ENCODE peak calls at places on chromosomes 3 and 15, in eight cellular contexts. E, G, P, T, O, U, Z and B are unnamed samples.

GRCh38 chr3:171646357-171647133 is 163.7 kb downstream of the PLD1 start:
- DNase-seq in T (peak), G (no peak), E (no peak), U (no peak), P (no peak), Z (no peak), O (no peak), B (no peak)

GRCh38 chr3:47010050-47010712 is 30.7 kb downstream of the NBEAL2 start:
- DNase-seq in O (no peak), P (no peak), E (peak), T (no peak), G (no peak), U (no peak), Z (peak), B (peak)

GRCh38 chr15:81642451-81642990 is 268.5 kb upstream of the TMC3 start:
- DNase-seq in P (no peak), E (no peak), U (no peak), O (no peak), Z (no peak), T (no peak), G (no peak), B (no peak)

GRCh38 chr3:89113887-89114840 is 6.7 kb downstream of the EPHA3 start:
- DNase-seq in P (peak), O (no peak), U (peak), E (peak), T (peak), G (peak), Z (peak), B (peak)

GRCh38 chr3:126714921-126715320 is 10.9 kb downstream of the CHCHD6 start:
- DNase-seq in P (no peak), O (no peak), E (no peak), T (no peak), U (no peak), Z (no peak), G (no peak), B (no peak)

GRCh38 chr3:61928776-61929175 is 367.4 kb downstream of the PTPRG start:
- DNase-seq in P (no peak), Z (no peak), G (no peak), U (no peak), E (no peak), O (no peak), T (no peak), B (no peak)

GRCh38 chr15:63322541-63322940 is 45.1 kb downstream of the APH1B start:
- DNase-seq in T (no peak), Z (no peak), G (no peak), U (peak), P (no peak), E (no peak), O (no peak), B (no peak)

GRCh38 chr3:46349484-46350261 is 4.2 kb upstream of the CCR2 start:
- DNase-seq in E (no peak), O (no peak), G (no peak), T (no peak), Z (no peak), P (no peak), U (no peak), B (no peak)

GRCh38 chr15:67521770-67522568 is 1.0 kb downstream of the C15orf61 start:
- DNase-seq in G (no peak), U (no peak), O (no peak), Z (no peak), T (no peak), P (no peak), E (no peak), B (no peak)

DNA sequence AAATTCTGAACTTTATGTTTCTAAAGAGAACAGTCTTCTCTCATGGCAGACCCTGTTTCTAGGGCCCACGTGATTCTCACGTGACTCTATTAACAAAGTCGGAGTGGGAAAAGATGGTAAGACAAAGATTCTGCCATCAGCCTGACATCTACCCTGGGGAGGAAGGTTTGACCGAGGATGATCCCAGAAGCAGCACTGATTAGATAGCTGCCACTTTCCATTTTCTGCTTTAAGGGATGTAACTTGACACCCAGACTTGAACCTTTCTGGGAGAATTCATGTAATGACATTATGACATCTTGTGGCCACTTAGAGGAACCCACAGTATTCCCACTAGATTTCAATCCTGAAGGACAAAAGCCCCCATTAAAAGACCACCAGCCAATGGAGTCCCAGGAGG is 480.3 kb upstream of the PROK2 start:
- DNase-seq in T (peak), O (no peak), E (no peak), P (no peak), U (no peak), Z (no peak), G (no peak), B (no peak)
- TF ChIP-seq CTCF in T (peak), O (no peak), E (no peak), P (peak), U (peak), Z (peak), G (no peak), B (peak)

GRCh38 chr3:161508852-161509477 is 12.4 kb downstream of the OTOL1 start:
- DNase-seq in G (no peak), U (no peak), E (no peak), O (no peak), P (no peak), T (no peak), Z (no peak), B (no peak)
- TF ChIP-seq CTCF in G (no peak), U (peak), E (no peak), O (no peak), P (peak), T (peak), Z (no peak), B (peak)

GRCh38 chr3:11389570-11390268 is 117.5 kb downstream of the ATG7 start:
- DNase-seq in Z (no peak), U (no peak), P (no peak), E (no peak), T (no peak), G (no peak), O (no peak), B (no peak)

GRCh38 chr3:11391172-11391879 is 119.1 kb downstream of the ATG7 start:
- DNase-seq in T (no peak), E (no peak), P (no peak), Z (no peak), U (no peak), O (no peak), G (no peak), B (no peak)

GRCh38 chr3:11392689-11393114 is 120.5 kb downstream of the ATG7 start:
- DNase-seq in P (no peak), Z (no peak), T (no peak), U (no peak), G (no peak), O (no peak), E (no peak), B (no peak)

GRCh38 chr3:11391930-11392688 is 119.9 kb downstream of the ATG7 start:
- DNase-seq in U (no peak), P (no peak), Z (no peak), O (no peak), E (no peak), G (no peak), T (no peak), B (no peak)

GRCh38 chr3:11390411-11391171 is 118.4 kb downstream of the ATG7 start:
- DNase-seq in T (no peak), U (no peak), Z (no peak), G (no peak), E (no peak), O (no peak), P (no peak), B (no peak)
- TF ChIP-seq CTCF in T (no peak), U (no peak), Z (no peak), G (no peak), E (no peak), O (no peak), P (no peak), B (no peak)

GRCh38 chr3:30263921-30264313 is 342.5 kb upstream of the TGFBR2 start:
- DNase-seq in E (no peak), Z (no peak), P (no peak), U (peak), O (no peak), G (no peak), T (no peak), B (no peak)
- TF ChIP-seq CTCF in E (no peak), Z (no peak), P (peak), U (no peak), O (no peak), G (no peak), T (no peak), B (no peak)

GRCh38 chr3:14172480-14172879 is 5.9 kb downstream of the XPC start:
- DNase-seq in P (no peak), U (no peak), E (no peak), O (no peak), T (no peak), Z (no peak), G (no peak), B (no peak)
- TF ChIP-seq CTCF in P (no peak), U (no peak), E (no peak), O (no peak), T (no peak), Z (no peak), G (no peak), B (no peak)

GRCh38 chr3:16448691-16449090 is 64.8 kb downstream of the RFTN1 start:
- DNase-seq in P (peak), T (no peak), E (peak), Z (no peak), O (peak), U (peak), G (peak), B (no peak)
- TF ChIP-seq CTCF in P (no peak), T (no peak), E (no peak), Z (no peak), O (no peak), U (no peak), G (no peak), B (no peak)